ENCODE peak calls at places on chromosomes 5 and 9, in four cellular contexts. One of them, this sample, is unnamed.

GRCh38 chr9:89352874-89353649 is 34.8 kb downstream of the SECISBP2 start:
- DNase-seq in Calu3: no peak
- DNase-seq in GM13976: no peak
- DNase-seq in thoracic aorta: no peak
- DNase-seq in this sample: no peak

GRCh38 chr5:178357127-178357526 is 124.5 kb upstream of the PHYKPL start:
- DNase-seq in Calu3: no peak
- DNase-seq in GM13976: no peak
- DNase-seq in thoracic aorta: no peak
- DNase-seq in this sample: no peak

GRCh38 chr9:83630938-83631457 is 8.1 kb downstream of the IDNK start:
- DNase-seq in Calu3: no peak
- DNase-seq in GM13976: no peak
- DNase-seq in thoracic aorta: no peak
- DNase-seq in this sample: no peak

GRCh38 chr5:177382423-177383029 is 1.7 kb upstream of the SLC34A1 start:
- DNase-seq in Calu3: no peak
- DNase-seq in GM13976: no peak
- DNase-seq in thoracic aorta: no peak
- DNase-seq in this sample: no peak

GRCh38 chr9:14031015-14031414 is 282.9 kb downstream of the NFIB start:
- DNase-seq in Calu3: no peak
- DNase-seq in GM13976: no peak
- DNase-seq in thoracic aorta: no peak
- DNase-seq in this sample: no peak

GRCh38 chr5:163846512-163846911 is 341.1 kb downstream of the MAT2B start:
- DNase-seq in Calu3: no peak
- DNase-seq in GM13976: no peak
- DNase-seq in thoracic aorta: no peak
- DNase-seq in this sample: no peak

GRCh38 chr9:98794802-98795201 is 1.6 kb downstream of the ANKS6 start:
- DNase-seq in Calu3: no peak
- DNase-seq in GM13976: no peak
- DNase-seq in thoracic aorta: no peak
- DNase-seq in this sample: no peak

GRCh38 chr9:124698265-124698664 is 72.8 kb downstream of the NR6A1 start:
- DNase-seq in Calu3: no peak
- DNase-seq in GM13976: no peak
- DNase-seq in thoracic aorta: no peak
- DNase-seq in this sample: no peak

GRCh38 chr9:133088146-133088750 is 26.5 kb downstream of the CEL start:
- DNase-seq in Calu3: no peak
- DNase-seq in GM13976: peak; percentile 24
- DNase-seq in thoracic aorta: no peak
- DNase-seq in this sample: no peak

GRCh38 chr5:159928122-159928960 is 12.1 kb downstream of the ADRA1B start:
- DNase-seq in Calu3: peak; percentile 52
- DNase-seq in GM13976: no peak
- DNase-seq in thoracic aorta: peak; percentile 61
- DNase-seq in this sample: no peak

GRCh38 chr5:142874537-142874936 is 104.4 kb downstream of the ARHGAP26 start:
- DNase-seq in Calu3: peak; percentile 92
- DNase-seq in GM13976: no peak
- DNase-seq in thoracic aorta: peak; percentile 76
- DNase-seq in this sample: no peak

GRCh38 chr9:13900449-13900848 is 413.5 kb downstream of the NFIB start:
- DNase-seq in Calu3: no peak
- DNase-seq in GM13976: no peak
- DNase-seq in thoracic aorta: no peak
- DNase-seq in this sample: no peak

GRCh38 chr9:114189823-114190562 is 34.7 kb downstream of the COL27A1 start:
- DNase-seq in Calu3: no peak
- DNase-seq in GM13976: no peak
- DNase-seq in thoracic aorta: no peak
- DNase-seq in this sample: no peak

GRCh38 chr5:118208031-118208453 is 780.3 kb downstream of the DTWD2 start:
- DNase-seq in Calu3: no peak
- DNase-seq in GM13976: no peak
- DNase-seq in thoracic aorta: no peak
- DNase-seq in this sample: no peak

GRCh38 chr9:135303280-135303647 is 176.3 kb upstream of the PPP1R26 start:
- DNase-seq in Calu3: no peak
- DNase-seq in GM13976: no peak
- DNase-seq in thoracic aorta: no peak
- DNase-seq in this sample: no peak

GRCh38 chr9:114249424-114250234 is 73.3 kb upstream of the ORM1 start:
- DNase-seq in Calu3: no peak
- DNase-seq in GM13976: no peak
- DNase-seq in thoracic aorta: no peak
- DNase-seq in this sample: no peak

GRCh38 chr9:100714372-100715099 is 136.7 kb downstream of the CAVIN4 start:
- DNase-seq in Calu3: peak; percentile 67
- DNase-seq in GM13976: peak; percentile 65
- DNase-seq in thoracic aorta: no peak
- DNase-seq in this sample: peak; percentile 72

GRCh38 chr5:31273161-31273560 is 79.7 kb downstream of the CDH6 start:
- DNase-seq in Calu3: no peak
- DNase-seq in GM13976: no peak
- DNase-seq in thoracic aorta: no peak
- DNase-seq in this sample: no peak

GRCh38 chr9:35954942-35955546 is 2.9 kb downstream of the OR2S2 start:
- DNase-seq in Calu3: peak; percentile 34
- DNase-seq in GM13976: peak; percentile 71
- DNase-seq in thoracic aorta: no peak
- DNase-seq in this sample: peak; percentile 71

GRCh38 chr5:111948517-111948916 is 191.5 kb upstream of the NREP start:
- DNase-seq in Calu3: no peak
- DNase-seq in GM13976: no peak
- DNase-seq in thoracic aorta: no peak
- DNase-seq in this sample: no peak

GRCh38 chr5:33011803-33012202 is 300.7 kb downstream of the NPR3 start:
- DNase-seq in Calu3: no peak
- DNase-seq in GM13976: no peak
- DNase-seq in thoracic aorta: no peak
- DNase-seq in this sample: no peak

GRCh38 chr5:6365142-6365976 is 13.0 kb downstream of the MED10 start:
- DNase-seq in Calu3: no peak
- DNase-seq in GM13976: no peak
- DNase-seq in thoracic aorta: no peak
- DNase-seq in this sample: no peak

GRCh38 chr9:93589688-93590087 is 13.3 kb downstream of the PHF2 start:
- DNase-seq in Calu3: no peak
- DNase-seq in GM13976: no peak
- DNase-seq in thoracic aorta: no peak
- DNase-seq in this sample: no peak

GRCh38 chr5:134174841-134175839 is 1.6 kb downstream of the SKP1 start:
- DNase-seq in Calu3: no peak
- DNase-seq in GM13976: no peak
- DNase-seq in thoracic aorta: no peak
- DNase-seq in this sample: no peak

GRCh38 chr5:134171972-134172371 is 4.8 kb downstream of the SKP1 start:
- DNase-seq in Calu3: no peak
- DNase-seq in GM13976: no peak
- DNase-seq in thoracic aorta: no peak
- DNase-seq in this sample: no peak

GRCh38 chr5:134176523-134177196 is at the start of gene SKP1:
- DNase-seq in Calu3: peak; percentile 92
- DNase-seq in GM13976: peak; percentile 94
- DNase-seq in thoracic aorta: peak; percentile 9
- DNase-seq in this sample: peak; percentile 92

GRCh38 chr5:134175874-134176522 is 752 bp downstream of the SKP1 start:
- DNase-seq in Calu3: no peak
- DNase-seq in GM13976: no peak
- DNase-seq in thoracic aorta: peak; percentile 9
- DNase-seq in this sample: no peak

GRCh38 chr5:134177197-134178171 is 734 bp upstream of the SKP1 start:
- DNase-seq in Calu3: peak; percentile 33
- DNase-seq in GM13976: no peak
- DNase-seq in thoracic aorta: peak; percentile 48
- DNase-seq in this sample: no peak
- TF ChIP-seq CTCF in Calu3: no peak
- TF ChIP-seq CTCF in GM13976: no peak
- TF ChIP-seq CTCF in thoracic aorta: no peak
- TF ChIP-seq CTCF in this sample: no peak

DNA sequence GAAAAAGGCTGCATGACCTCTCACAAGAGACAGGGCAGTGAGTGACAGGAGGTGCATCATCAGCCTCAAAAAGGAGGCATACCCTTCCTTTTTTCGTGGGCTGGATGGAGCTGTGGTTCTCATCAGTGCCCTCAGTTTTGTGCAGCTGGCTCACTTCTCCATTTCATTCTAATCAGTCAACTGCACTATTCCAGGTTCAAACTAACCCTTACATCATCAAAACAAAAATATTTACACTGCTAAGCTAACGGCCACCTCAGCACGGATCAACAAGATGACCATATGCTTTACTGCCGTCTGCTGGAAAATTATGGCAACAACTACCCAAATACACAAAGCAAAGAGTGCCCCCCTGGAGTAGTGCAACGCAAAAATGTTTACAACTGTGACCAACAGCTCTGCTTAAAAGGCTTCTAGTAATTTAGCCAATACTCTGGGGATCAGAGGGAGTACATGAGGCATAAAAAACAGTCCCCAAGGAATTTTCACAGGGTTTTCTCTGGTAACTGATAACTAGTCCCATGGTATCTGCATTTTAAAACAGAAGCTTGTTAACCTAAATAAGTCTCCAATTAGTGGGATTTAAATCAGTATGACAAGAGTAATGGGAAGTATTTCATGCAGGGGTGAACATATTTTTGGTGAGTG is 10.8 kb downstream of the KCNV2 start:
- DNase-seq in Calu3: peak; percentile 7
- DNase-seq in GM13976: no peak
- DNase-seq in thoracic aorta: no peak
- DNase-seq in this sample: peak; percentile 46
- TF ChIP-seq CTCF in Calu3: peak; percentile 24
- TF ChIP-seq CTCF in GM13976: peak; percentile 53
- TF ChIP-seq CTCF in thoracic aorta: peak; percentile 43
- TF ChIP-seq CTCF in this sample: peak; percentile 81

GRCh38 chr5:110790673-110791072 is 51.9 kb downstream of the SLC25A46 start:
- DNase-seq in Calu3: no peak
- DNase-seq in GM13976: no peak
- DNase-seq in thoracic aorta: no peak
- DNase-seq in this sample: no peak
- TF ChIP-seq CTCF in Calu3: no peak
- TF ChIP-seq CTCF in GM13976: no peak
- TF ChIP-seq CTCF in thoracic aorta: peak; percentile 10
- TF ChIP-seq CTCF in this sample: no peak

DNA sequence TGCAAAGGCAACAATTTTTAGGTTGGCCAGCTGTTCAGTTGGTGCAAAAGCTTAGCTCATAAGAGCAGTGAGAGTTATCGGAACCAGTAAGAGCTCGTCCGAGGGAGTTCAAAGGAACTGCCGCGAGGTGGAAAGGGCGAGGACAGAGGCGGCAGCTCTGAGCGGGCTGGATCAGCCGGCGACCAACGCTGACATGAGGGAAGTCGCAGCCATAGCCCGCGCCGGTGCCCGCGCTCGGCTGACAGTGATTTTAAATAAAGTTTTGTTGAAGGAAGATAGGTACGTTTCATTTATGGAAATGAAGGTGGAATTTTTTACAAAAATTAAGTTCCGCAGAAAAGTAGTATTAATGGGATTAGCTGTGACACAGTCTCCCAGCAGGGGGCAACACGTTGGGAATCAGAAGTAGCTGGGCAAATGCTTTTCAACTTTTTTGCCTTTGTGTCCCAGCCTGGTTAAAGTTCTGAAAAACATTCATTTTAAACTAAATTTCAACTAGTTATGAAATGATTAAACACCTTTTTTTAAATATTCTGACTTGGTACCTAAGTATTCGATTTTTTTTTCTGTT is 43.2 kb downstream of the FBXO4 start:
- DNase-seq in Calu3: no peak
- DNase-seq in GM13976: no peak
- DNase-seq in thoracic aorta: no peak
- DNase-seq in this sample: no peak
- TF ChIP-seq CTCF in Calu3: no peak
- TF ChIP-seq CTCF in GM13976: no peak
- TF ChIP-seq CTCF in thoracic aorta: no peak
- TF ChIP-seq CTCF in this sample: no peak

This sample was measured in GM20000.